ENCODE peak calls at places on chromosomes 6 and 20, in five cellular contexts. T, C, X, U and B are unnamed samples.

GRCh38 chr6:123201869-123202372 is 205.9 kb downstream of the CLVS2 start:
- DNase-seq in T (no peak), C (no peak), X (no peak), U (no peak), B (no peak)

GRCh38 chr6:11258260-11259237 is 26.1 kb upstream of the NEDD9 start:
- DNase-seq in T (no peak), C (no peak), X (no peak), U (no peak), B (no peak)

GRCh38 chr6:10610289-10610688 is 84.1 kb downstream of the C6orf52 start:
- DNase-seq in T (no peak), C (no peak), X (no peak), U (no peak), B (no peak)

GRCh38 chr6:44177691-44178423 is 19.2 kb downstream of the CAPN11 start:
- DNase-seq in T (no peak), C (peak; percentile 33), X (peak; percentile 96), U (peak; percentile 62), B (peak; percentile 45)

GRCh38 chr6:126600258-126600916 is 260.5 kb downstream of the CENPW start:
- DNase-seq in T (no peak), C (no peak), X (no peak), U (no peak), B (no peak)

GRCh38 chr6:23483896-23484295 is 642.1 kb upstream of the NRSN1 start:
- DNase-seq in T (no peak), C (no peak), X (no peak), U (no peak), B (no peak)

GRCh38 chr6:119735500-119735899 is 385.9 kb upstream of the MAN1A1 start:
- DNase-seq in T (no peak), C (no peak), X (no peak), U (no peak), B (no peak)

GRCh38 chr6:28807682-28808280 is 116.0 kb downstream of the TRIM27 start:
- DNase-seq in T (no peak), C (peak; percentile 80), X (peak; percentile 48), U (no peak), B (no peak)

GRCh38 chr20:20452254-20452676 is 84.4 kb downstream of the INSM1 start:
- DNase-seq in T (peak; percentile 28), C (no peak), X (peak; percentile 59), U (peak; percentile 66), B (peak; percentile 77)

GRCh38 chr6:36985384-36985962 is 523 bp downstream of the MTCH1 start:
- DNase-seq in T (no peak), C (no peak), X (no peak), U (no peak), B (no peak)

GRCh38 chr20:2405693-2406065 is 25.0 kb downstream of the TGM6 start:
- DNase-seq in T (no peak), C (no peak), X (no peak), U (no peak), B (no peak)

GRCh38 chr20:48845721-48846306 is 18.0 kb upstream of the PREX1 start:
- DNase-seq in T (no peak), C (no peak), X (no peak), U (no peak), B (no peak)

GRCh38 chr6:35019171-35019570 is 122.0 kb downstream of the TCP11 start:
- DNase-seq in T (no peak), C (no peak), X (no peak), U (no peak), B (no peak)

GRCh38 chr6:94623586-94623985 is 953.7 kb upstream of the MANEA start:
- DNase-seq in T (no peak), C (no peak), X (no peak), U (no peak), B (no peak)

GRCh38 chr20:59006864-59007757 is at the start of gene CTSZ:
- DNase-seq in T (no peak), C (peak; percentile 32), X (peak; percentile 48), U (peak; percentile 52), B (peak; percentile 75)

GRCh38 chr6:15342114-15342513 is 96.2 kb downstream of the JARID2 start:
- DNase-seq in T (no peak), C (no peak), X (no peak), U (no peak), B (no peak)

GRCh38 chr6:15344831-15345230 is 99.0 kb downstream of the JARID2 start:
- DNase-seq in T (no peak), C (no peak), X (no peak), U (no peak), B (no peak)

GRCh38 chr6:15346315-15346714 is 100.4 kb downstream of the JARID2 start:
- DNase-seq in T (no peak), C (no peak), X (no peak), U (no peak), B (no peak)

GRCh38 chr6:15343490-15344185 is 97.8 kb downstream of the JARID2 start:
- DNase-seq in T (no peak), C (no peak), X (no peak), U (no peak), B (no peak)

DNA sequence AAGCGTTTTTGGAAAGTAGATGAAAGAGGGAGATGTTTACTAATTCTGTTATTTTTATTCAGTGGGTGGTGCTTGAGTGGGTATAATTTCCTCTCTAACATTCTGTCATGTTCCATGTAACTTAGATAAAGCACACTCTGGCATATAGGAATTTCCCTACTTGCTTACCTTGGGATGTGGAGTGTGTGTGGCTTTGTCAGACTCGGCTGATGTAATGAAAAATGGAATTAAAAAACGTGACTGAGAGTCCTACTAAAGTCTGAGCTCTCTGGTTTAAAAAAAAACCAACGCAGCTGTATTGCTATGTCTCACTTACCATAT is 98.3 kb downstream of the JARID2 start:
- DNase-seq in T (no peak), C (no peak), X (no peak), U (no peak), B (no peak)
- H3K27ac ChIP-seq in T (no peak overlapping the region), C (no peak overlapping the region), X (peak overlapping the region; percentile 2), U (no peak overlapping the region), B (no peak overlapping the region)

DNA sequence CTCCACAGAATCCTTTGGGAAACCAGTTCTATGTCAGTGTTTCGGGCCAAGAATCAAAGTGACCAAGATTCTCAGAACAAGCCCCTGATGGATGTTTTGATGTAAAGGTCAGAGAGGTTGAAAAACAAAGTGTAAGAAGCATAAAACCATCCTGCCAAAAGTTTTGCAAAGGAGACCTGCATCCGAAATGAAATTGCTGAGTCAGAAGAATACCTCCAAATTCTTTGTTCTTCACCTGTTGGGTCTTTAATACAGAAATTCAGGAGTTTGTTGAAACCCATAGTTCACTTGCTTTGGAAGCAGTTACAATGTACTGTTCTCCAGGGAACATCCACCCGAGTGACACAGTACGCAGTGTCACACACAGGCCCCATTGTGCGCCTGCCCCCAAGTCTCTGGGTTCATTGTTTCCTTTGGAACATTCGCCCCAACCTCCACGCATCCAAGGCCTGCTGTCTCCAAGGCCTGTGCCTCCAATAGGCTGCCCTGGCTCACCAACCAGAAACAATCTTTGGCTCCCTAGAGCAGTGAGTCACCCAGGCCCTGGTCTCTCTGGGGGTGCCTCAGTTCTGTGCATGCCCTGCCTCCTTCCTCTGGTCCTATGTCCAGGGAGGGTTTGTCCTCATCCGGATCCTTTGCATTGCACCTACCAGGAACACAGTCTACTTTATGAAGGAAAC is 65.4 kb upstream of the QKI start:
- DNase-seq in T (no peak), C (no peak), X (no peak), U (no peak), B (no peak)
- H3K27ac ChIP-seq in T (no peak overlapping the region), C (no peak overlapping the region), X (no peak overlapping the region), U (no peak overlapping the region), B (no peak overlapping the region)

GRCh38 chr20:46879386-46879785 is 15.3 kb upstream of the EYA2 start:
- DNase-seq in T (no peak), C (no peak), X (no peak), U (no peak), B (no peak)

DNA sequence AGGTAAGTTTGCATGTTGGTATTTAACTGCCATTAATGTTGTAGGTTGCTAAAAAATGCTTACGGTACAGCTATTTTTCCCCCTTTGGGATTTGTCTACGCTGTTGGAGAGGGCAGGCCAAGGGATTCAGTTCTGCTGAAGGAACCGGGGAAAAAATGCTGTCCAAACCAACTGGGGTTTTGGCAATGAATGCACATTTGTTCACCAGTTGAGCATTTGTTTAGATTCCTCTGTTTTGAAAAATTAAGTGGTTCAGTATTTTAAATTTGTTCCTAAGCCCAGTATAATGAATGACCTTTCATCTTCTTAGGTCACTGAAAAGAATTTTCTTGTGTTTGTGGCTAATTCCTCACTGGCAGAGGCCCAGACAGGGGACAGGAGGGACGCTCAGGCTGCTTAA is 10.8 kb upstream of the EYA2 start:
- DNase-seq in T (no peak), C (no peak), X (no peak), U (no peak), B (no peak)
- H3K27ac ChIP-seq in T (no peak overlapping the region), C (no peak overlapping the region), X (no peak overlapping the region), U (no peak overlapping the region), B (no peak overlapping the region)

GRCh38 chr6:144264270-144265060 is 20.7 kb upstream of the UTRN start:
- DNase-seq in T (no peak), C (peak; percentile 90), X (peak; percentile 94), U (peak; percentile 66), B (peak; percentile 90)
- H3K27ac ChIP-seq in T (no peak overlapping the region), C (peak overlapping the region; percentile 87), X (peak overlapping the region; percentile 97), U (peak overlapping the region; percentile 91), B (no peak overlapping the region)

GRCh38 chr20:10656270-10656669 is 17.5 kb downstream of the JAG1 start:
- DNase-seq in T (no peak), C (no peak), X (no peak), U (no peak), B (no peak)
- H3K27ac ChIP-seq in T (no peak overlapping the region), C (no peak overlapping the region), X (peak overlapping the region; percentile 89), U (peak overlapping the region; percentile 62), B (no peak overlapping the region)

GRCh38 chr6:51989789-51990188 is 97.6 kb downstream of the PKHD1 start:
- DNase-seq in T (no peak), C (no peak), X (no peak), U (no peak), B (no peak)

GRCh38 chr6:51995214-51995735 is 92.1 kb downstream of the PKHD1 start:
- DNase-seq in T (no peak), C (no peak), X (no peak), U (no peak), B (no peak)

GRCh38 chr6:51986864-51987263 is 100.5 kb downstream of the PKHD1 start:
- DNase-seq in T (no peak), C (no peak), X (no peak), U (no peak), B (no peak)

GRCh38 chr6:51996296-51996947 is 91.0 kb downstream of the PKHD1 start:
- DNase-seq in T (no peak), C (no peak), X (no peak), U (no peak), B (no peak)

DNA sequence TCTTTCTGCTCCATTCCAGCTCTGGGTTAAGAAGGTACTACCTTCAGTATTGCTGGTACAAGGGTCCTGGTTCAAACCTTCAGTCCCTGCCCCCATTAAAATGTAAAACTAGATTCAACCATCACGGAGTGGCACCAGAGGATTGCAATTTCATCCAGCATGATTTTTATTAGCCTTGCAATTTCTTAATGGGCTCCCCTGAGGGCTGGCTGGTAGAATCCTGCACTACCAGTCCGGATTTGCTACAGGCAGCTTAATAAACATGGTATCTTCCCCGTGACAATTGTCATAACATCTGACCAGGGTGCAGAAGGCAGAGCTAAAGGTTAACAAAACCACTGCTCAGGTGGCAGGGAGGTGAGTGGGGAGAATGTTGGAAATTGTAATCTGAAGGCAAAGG is 94.6 kb downstream of the PKHD1 start:
- DNase-seq in T (no peak), C (no peak), X (no peak), U (no peak), B (no peak)
- H3K27ac ChIP-seq in T (no peak overlapping the region), C (no peak overlapping the region), X (no peak overlapping the region), U (no peak overlapping the region), B (no peak overlapping the region)

GRCh38 chr6:1623769-1624070 is 14.0 kb downstream of the FOXC1 start:
- DNase-seq in T (no peak), C (no peak), X (no peak), U (no peak), B (no peak)
- H3K27ac ChIP-seq in T (no peak overlapping the region), C (no peak overlapping the region), X (no peak overlapping the region), U (no peak overlapping the region), B (no peak overlapping the region)